ENCODE peak calls at places on chromosomes 6 and 20, in seven cellular contexts. One of them, this sample, is unnamed.

GRCh38 chr6:126787635-126788034 is 330.8 kb upstream of the RSPO3 start:
- DNase-seq in H7: no peak
- DNase-seq in NCI-H2171: no peak
- DNase-seq in stimulated activated CD4-positive, alpha-beta T cell treated with anti-CD3 and anti-CD28 coated beads, Interleukin-4, amount 100 ng/mL, for 24 hours: no peak
- DNase-seq in SK-N-SH: no peak
- DNase-seq in brain microvascular endothelial cell: no peak
- DNase-seq in HTR-8/SVneo: no peak
- DNase-seq in this sample: no peak

GRCh38 chr6:47168176-47168575 is 126.0 kb upstream of the ADGRF1 start:
- DNase-seq in H7: no peak
- DNase-seq in NCI-H2171: no peak
- DNase-seq in stimulated activated CD4-positive, alpha-beta T cell treated with anti-CD3 and anti-CD28 coated beads, Interleukin-4, amount 100 ng/mL, for 24 hours: no peak
- DNase-seq in SK-N-SH: no peak
- DNase-seq in brain microvascular endothelial cell: peak
- DNase-seq in HTR-8/SVneo: peak
- DNase-seq in this sample: peak

GRCh38 chr20:32444474-32445220 is 86.5 kb downstream of the ASXL1 start:
- DNase-seq in H7: peak
- DNase-seq in NCI-H2171: no peak
- DNase-seq in stimulated activated CD4-positive, alpha-beta T cell treated with anti-CD3 and anti-CD28 coated beads, Interleukin-4, amount 100 ng/mL, for 24 hours: no peak
- DNase-seq in SK-N-SH: no peak
- DNase-seq in brain microvascular endothelial cell: no peak
- DNase-seq in HTR-8/SVneo: no peak
- DNase-seq in this sample: no peak

GRCh38 chr6:108565091-108565766 is 4.5 kb downstream of the FOXO3 start:
- DNase-seq in H7: no peak
- DNase-seq in NCI-H2171: no peak
- DNase-seq in stimulated activated CD4-positive, alpha-beta T cell treated with anti-CD3 and anti-CD28 coated beads, Interleukin-4, amount 100 ng/mL, for 24 hours: peak
- DNase-seq in SK-N-SH: no peak
- DNase-seq in brain microvascular endothelial cell: no peak
- DNase-seq in HTR-8/SVneo: no peak
- DNase-seq in this sample: no peak

GRCh38 chr6:158772851-158773371 is 46.3 kb downstream of the EZR start:
- DNase-seq in H7: no peak
- DNase-seq in NCI-H2171: no peak
- DNase-seq in stimulated activated CD4-positive, alpha-beta T cell treated with anti-CD3 and anti-CD28 coated beads, Interleukin-4, amount 100 ng/mL, for 24 hours: no peak
- DNase-seq in SK-N-SH: no peak
- DNase-seq in brain microvascular endothelial cell: no peak
- DNase-seq in HTR-8/SVneo: no peak
- DNase-seq in this sample: no peak

GRCh38 chr6:42038811-42039408 is 11.4 kb upstream of the TAF8 start:
- DNase-seq in H7: no peak
- DNase-seq in NCI-H2171: no peak
- DNase-seq in stimulated activated CD4-positive, alpha-beta T cell treated with anti-CD3 and anti-CD28 coated beads, Interleukin-4, amount 100 ng/mL, for 24 hours: no peak
- DNase-seq in SK-N-SH: no peak
- DNase-seq in brain microvascular endothelial cell: no peak
- DNase-seq in HTR-8/SVneo: no peak
- DNase-seq in this sample: peak

GRCh38 chr6:130997061-130997753 is 65.8 kb downstream of the EPB41L2 start:
- DNase-seq in H7: no peak
- DNase-seq in NCI-H2171: no peak
- DNase-seq in stimulated activated CD4-positive, alpha-beta T cell treated with anti-CD3 and anti-CD28 coated beads, Interleukin-4, amount 100 ng/mL, for 24 hours: no peak
- DNase-seq in SK-N-SH: no peak
- DNase-seq in brain microvascular endothelial cell: no peak
- DNase-seq in HTR-8/SVneo: peak
- DNase-seq in this sample: no peak

GRCh38 chr20:36607586-36608387 is 2.2 kb downstream of the RAB5IF start:
- DNase-seq in H7: no peak
- DNase-seq in NCI-H2171: no peak
- DNase-seq in stimulated activated CD4-positive, alpha-beta T cell treated with anti-CD3 and anti-CD28 coated beads, Interleukin-4, amount 100 ng/mL, for 24 hours: no peak
- DNase-seq in SK-N-SH: no peak
- DNase-seq in brain microvascular endothelial cell: no peak
- DNase-seq in HTR-8/SVneo: no peak
- DNase-seq in this sample: no peak

GRCh38 chr6:106536357-106536756 is 92.9 kb downstream of the RTN4IP1 start:
- DNase-seq in H7: no peak
- DNase-seq in NCI-H2171: no peak
- DNase-seq in stimulated activated CD4-positive, alpha-beta T cell treated with anti-CD3 and anti-CD28 coated beads, Interleukin-4, amount 100 ng/mL, for 24 hours: no peak
- DNase-seq in SK-N-SH: no peak
- DNase-seq in brain microvascular endothelial cell: no peak
- DNase-seq in HTR-8/SVneo: no peak
- DNase-seq in this sample: no peak

GRCh38 chr20:47380481-47380880 is 24.0 kb upstream of the ZMYND8 start:
- DNase-seq in H7: no peak
- DNase-seq in NCI-H2171: no peak
- DNase-seq in stimulated activated CD4-positive, alpha-beta T cell treated with anti-CD3 and anti-CD28 coated beads, Interleukin-4, amount 100 ng/mL, for 24 hours: no peak
- DNase-seq in SK-N-SH: no peak
- DNase-seq in brain microvascular endothelial cell: no peak
- DNase-seq in HTR-8/SVneo: no peak
- DNase-seq in this sample: no peak

GRCh38 chr6:157893238-157893637 is 70.2 kb downstream of the SNX9 start:
- DNase-seq in H7: no peak
- DNase-seq in NCI-H2171: no peak
- DNase-seq in stimulated activated CD4-positive, alpha-beta T cell treated with anti-CD3 and anti-CD28 coated beads, Interleukin-4, amount 100 ng/mL, for 24 hours: peak
- DNase-seq in SK-N-SH: no peak
- DNase-seq in brain microvascular endothelial cell: no peak
- DNase-seq in HTR-8/SVneo: no peak
- DNase-seq in this sample: no peak

GRCh38 chr20:20702330-20703245 is 9.9 kb downstream of the RALGAPA2 start:
- DNase-seq in H7: no peak
- DNase-seq in NCI-H2171: no peak
- DNase-seq in stimulated activated CD4-positive, alpha-beta T cell treated with anti-CD3 and anti-CD28 coated beads, Interleukin-4, amount 100 ng/mL, for 24 hours: no peak
- DNase-seq in SK-N-SH: no peak
- DNase-seq in brain microvascular endothelial cell: no peak
- DNase-seq in HTR-8/SVneo: no peak
- DNase-seq in this sample: no peak

GRCh38 chr6:163637524-163637923 is 223.0 kb downstream of the QKI start:
- DNase-seq in H7: no peak
- DNase-seq in NCI-H2171: no peak
- DNase-seq in stimulated activated CD4-positive, alpha-beta T cell treated with anti-CD3 and anti-CD28 coated beads, Interleukin-4, amount 100 ng/mL, for 24 hours: no peak
- DNase-seq in SK-N-SH: no peak
- DNase-seq in brain microvascular endothelial cell: no peak
- DNase-seq in HTR-8/SVneo: no peak
- DNase-seq in this sample: no peak

GRCh38 chr6:12092762-12093161 is 80.7 kb downstream of the HIVEP1 start:
- DNase-seq in H7: no peak
- DNase-seq in NCI-H2171: no peak
- DNase-seq in stimulated activated CD4-positive, alpha-beta T cell treated with anti-CD3 and anti-CD28 coated beads, Interleukin-4, amount 100 ng/mL, for 24 hours: no peak
- DNase-seq in SK-N-SH: no peak
- DNase-seq in brain microvascular endothelial cell: no peak
- DNase-seq in HTR-8/SVneo: no peak
- DNase-seq in this sample: no peak

GRCh38 chr6:162627825-162628224 is 99.7 kb downstream of the PRKN start:
- DNase-seq in H7: no peak
- DNase-seq in NCI-H2171: no peak
- DNase-seq in stimulated activated CD4-positive, alpha-beta T cell treated with anti-CD3 and anti-CD28 coated beads, Interleukin-4, amount 100 ng/mL, for 24 hours: no peak
- DNase-seq in SK-N-SH: no peak
- DNase-seq in brain microvascular endothelial cell: no peak
- DNase-seq in HTR-8/SVneo: no peak
- DNase-seq in this sample: no peak

GRCh38 chr6:61168878-61169277 is 1117.1 kb downstream of the KHDRBS2 start:
- DNase-seq in H7: no peak
- DNase-seq in NCI-H2171: no peak
- DNase-seq in stimulated activated CD4-positive, alpha-beta T cell treated with anti-CD3 and anti-CD28 coated beads, Interleukin-4, amount 100 ng/mL, for 24 hours: no peak
- DNase-seq in SK-N-SH: no peak
- DNase-seq in brain microvascular endothelial cell: no peak
- DNase-seq in HTR-8/SVneo: no peak
- DNase-seq in this sample: no peak

GRCh38 chr20:1003920-1004697 is 2.0 kb upstream of the RSPO4 start:
- DNase-seq in H7: no peak
- DNase-seq in NCI-H2171: no peak
- DNase-seq in stimulated activated CD4-positive, alpha-beta T cell treated with anti-CD3 and anti-CD28 coated beads, Interleukin-4, amount 100 ng/mL, for 24 hours: no peak
- DNase-seq in SK-N-SH: no peak
- DNase-seq in brain microvascular endothelial cell: no peak
- DNase-seq in HTR-8/SVneo: no peak
- DNase-seq in this sample: no peak

GRCh38 chr6:15716889-15717288 is 54.1 kb upstream of the DTNBP1 start:
- DNase-seq in H7: no peak
- DNase-seq in NCI-H2171: no peak
- DNase-seq in stimulated activated CD4-positive, alpha-beta T cell treated with anti-CD3 and anti-CD28 coated beads, Interleukin-4, amount 100 ng/mL, for 24 hours: no peak
- DNase-seq in SK-N-SH: no peak
- DNase-seq in brain microvascular endothelial cell: no peak
- DNase-seq in HTR-8/SVneo: no peak
- DNase-seq in this sample: no peak

GRCh38 chr6:118567974-118568373 is 19.9 kb downstream of the PLN start:
- DNase-seq in H7: no peak
- DNase-seq in NCI-H2171: no peak
- DNase-seq in stimulated activated CD4-positive, alpha-beta T cell treated with anti-CD3 and anti-CD28 coated beads, Interleukin-4, amount 100 ng/mL, for 24 hours: no peak
- DNase-seq in SK-N-SH: no peak
- DNase-seq in brain microvascular endothelial cell: no peak
- DNase-seq in HTR-8/SVneo: no peak
- DNase-seq in this sample: no peak

GRCh38 chr6:131177996-131178395 is 42.7 kb downstream of the AKAP7 start:
- DNase-seq in H7: no peak
- DNase-seq in NCI-H2171: no peak
- DNase-seq in stimulated activated CD4-positive, alpha-beta T cell treated with anti-CD3 and anti-CD28 coated beads, Interleukin-4, amount 100 ng/mL, for 24 hours: no peak
- DNase-seq in SK-N-SH: no peak
- DNase-seq in brain microvascular endothelial cell: no peak
- DNase-seq in HTR-8/SVneo: no peak
- DNase-seq in this sample: no peak

GRCh38 chr6:6790891-6791290 is 202.4 kb downstream of the LY86 start:
- DNase-seq in H7: no peak
- DNase-seq in NCI-H2171: no peak
- DNase-seq in stimulated activated CD4-positive, alpha-beta T cell treated with anti-CD3 and anti-CD28 coated beads, Interleukin-4, amount 100 ng/mL, for 24 hours: no peak
- DNase-seq in SK-N-SH: no peak
- DNase-seq in brain microvascular endothelial cell: no peak
- DNase-seq in HTR-8/SVneo: no peak
- DNase-seq in this sample: no peak

GRCh38 chr6:167839755-167840154 is 13.0 kb downstream of the AFDN start:
- DNase-seq in H7: no peak
- DNase-seq in NCI-H2171: no peak
- DNase-seq in stimulated activated CD4-positive, alpha-beta T cell treated with anti-CD3 and anti-CD28 coated beads, Interleukin-4, amount 100 ng/mL, for 24 hours: no peak
- DNase-seq in SK-N-SH: no peak
- DNase-seq in brain microvascular endothelial cell: no peak
- DNase-seq in HTR-8/SVneo: no peak
- DNase-seq in this sample: no peak

GRCh38 chr6:134689177-134689576 is 260.7 kb downstream of the ALDH8A1 start:
- DNase-seq in H7: no peak
- DNase-seq in NCI-H2171: no peak
- DNase-seq in stimulated activated CD4-positive, alpha-beta T cell treated with anti-CD3 and anti-CD28 coated beads, Interleukin-4, amount 100 ng/mL, for 24 hours: no peak
- DNase-seq in SK-N-SH: peak
- DNase-seq in brain microvascular endothelial cell: no peak
- DNase-seq in HTR-8/SVneo: no peak
- DNase-seq in this sample: no peak

GRCh38 chr20:41910558-41910957 is 292.4 kb upstream of the CHD6 start:
- DNase-seq in H7: no peak
- DNase-seq in NCI-H2171: no peak
- DNase-seq in stimulated activated CD4-positive, alpha-beta T cell treated with anti-CD3 and anti-CD28 coated beads, Interleukin-4, amount 100 ng/mL, for 24 hours: no peak
- DNase-seq in SK-N-SH: no peak
- DNase-seq in brain microvascular endothelial cell: no peak
- DNase-seq in HTR-8/SVneo: no peak
- DNase-seq in this sample: no peak

GRCh38 chr6:32081168-32081624 is 27.9 kb downstream of the TNXB start:
- DNase-seq in H7: peak
- DNase-seq in NCI-H2171: no peak
- DNase-seq in stimulated activated CD4-positive, alpha-beta T cell treated with anti-CD3 and anti-CD28 coated beads, Interleukin-4, amount 100 ng/mL, for 24 hours: no peak
- DNase-seq in SK-N-SH: peak
- DNase-seq in brain microvascular endothelial cell: peak
- DNase-seq in HTR-8/SVneo: peak
- DNase-seq in this sample: peak

GRCh38 chr6:115768469-115768868 is 292.2 kb downstream of the FRK start:
- DNase-seq in H7: no peak
- DNase-seq in NCI-H2171: no peak
- DNase-seq in stimulated activated CD4-positive, alpha-beta T cell treated with anti-CD3 and anti-CD28 coated beads, Interleukin-4, amount 100 ng/mL, for 24 hours: no peak
- DNase-seq in SK-N-SH: peak
- DNase-seq in brain microvascular endothelial cell: no peak
- DNase-seq in HTR-8/SVneo: no peak
- DNase-seq in this sample: no peak

GRCh38 chr20:63025534-63026331 is 19.0 kb upstream of the BHLHE23 start:
- DNase-seq in H7: peak
- DNase-seq in NCI-H2171: no peak
- DNase-seq in stimulated activated CD4-positive, alpha-beta T cell treated with anti-CD3 and anti-CD28 coated beads, Interleukin-4, amount 100 ng/mL, for 24 hours: no peak
- DNase-seq in SK-N-SH: peak
- DNase-seq in brain microvascular endothelial cell: peak
- DNase-seq in HTR-8/SVneo: no peak
- DNase-seq in this sample: no peak

GRCh38 chr6:7285416-7285815 is 27.6 kb downstream of the SSR1 start:
- DNase-seq in H7: no peak
- DNase-seq in NCI-H2171: no peak
- DNase-seq in stimulated activated CD4-positive, alpha-beta T cell treated with anti-CD3 and anti-CD28 coated beads, Interleukin-4, amount 100 ng/mL, for 24 hours: no peak
- DNase-seq in SK-N-SH: no peak
- DNase-seq in brain microvascular endothelial cell: no peak
- DNase-seq in HTR-8/SVneo: no peak
- DNase-seq in this sample: no peak

GRCh38 chr6:163711615-163712568 is 297.4 kb downstream of the QKI start:
- DNase-seq in H7: peak
- DNase-seq in NCI-H2171: no peak
- DNase-seq in stimulated activated CD4-positive, alpha-beta T cell treated with anti-CD3 and anti-CD28 coated beads, Interleukin-4, amount 100 ng/mL, for 24 hours: no peak
- DNase-seq in SK-N-SH: peak
- DNase-seq in brain microvascular endothelial cell: no peak
- DNase-seq in HTR-8/SVneo: no peak
- DNase-seq in this sample: peak

GRCh38 chr6:40328376-40328987 is 258.7 kb downstream of the LRFN2 start:
- DNase-seq in H7: peak
- DNase-seq in NCI-H2171: peak
- DNase-seq in stimulated activated CD4-positive, alpha-beta T cell treated with anti-CD3 and anti-CD28 coated beads, Interleukin-4, amount 100 ng/mL, for 24 hours: peak
- DNase-seq in SK-N-SH: peak
- DNase-seq in brain microvascular endothelial cell: no peak
- DNase-seq in HTR-8/SVneo: peak
- DNase-seq in this sample: no peak

GRCh38 chr20:63947638-63948456 is 8.4 kb downstream of the UCKL1 start:
- DNase-seq in H7: no peak
- DNase-seq in NCI-H2171: no peak
- DNase-seq in stimulated activated CD4-positive, alpha-beta T cell treated with anti-CD3 and anti-CD28 coated beads, Interleukin-4, amount 100 ng/mL, for 24 hours: peak
- DNase-seq in SK-N-SH: no peak
- DNase-seq in brain microvascular endothelial cell: no peak
- DNase-seq in HTR-8/SVneo: no peak
- DNase-seq in this sample: no peak

GRCh38 chr6:55827818-55828522 is 47.4 kb downstream of the BMP5 start:
- DNase-seq in H7: no peak
- DNase-seq in NCI-H2171: no peak
- DNase-seq in stimulated activated CD4-positive, alpha-beta T cell treated with anti-CD3 and anti-CD28 coated beads, Interleukin-4, amount 100 ng/mL, for 24 hours: no peak
- DNase-seq in SK-N-SH: no peak
- DNase-seq in brain microvascular endothelial cell: no peak
- DNase-seq in HTR-8/SVneo: no peak
- DNase-seq in this sample: no peak

GRCh38 chr20:49261173-49261572 is 16.7 kb downstream of the ZNFX1 start:
- DNase-seq in H7: no peak
- DNase-seq in NCI-H2171: no peak
- DNase-seq in stimulated activated CD4-positive, alpha-beta T cell treated with anti-CD3 and anti-CD28 coated beads, Interleukin-4, amount 100 ng/mL, for 24 hours: no peak
- DNase-seq in SK-N-SH: no peak
- DNase-seq in brain microvascular endothelial cell: no peak
- DNase-seq in HTR-8/SVneo: no peak
- DNase-seq in this sample: no peak

GRCh38 chr20:43975096-43975768 is 60.6 kb downstream of the TOX2 start:
- DNase-seq in H7: no peak
- DNase-seq in NCI-H2171: no peak
- DNase-seq in stimulated activated CD4-positive, alpha-beta T cell treated with anti-CD3 and anti-CD28 coated beads, Interleukin-4, amount 100 ng/mL, for 24 hours: no peak
- DNase-seq in SK-N-SH: no peak
- DNase-seq in brain microvascular endothelial cell: peak
- DNase-seq in HTR-8/SVneo: peak
- DNase-seq in this sample: peak

GRCh38 chr6:83464741-83465140 is 33.9 kb upstream of the ME1 start:
- DNase-seq in H7: no peak
- DNase-seq in NCI-H2171: no peak
- DNase-seq in stimulated activated CD4-positive, alpha-beta T cell treated with anti-CD3 and anti-CD28 coated beads, Interleukin-4, amount 100 ng/mL, for 24 hours: no peak
- DNase-seq in SK-N-SH: no peak
- DNase-seq in brain microvascular endothelial cell: no peak
- DNase-seq in HTR-8/SVneo: no peak
- DNase-seq in this sample: no peak